ENCODE peak calls at places on chromosomes 13 and 19, in eight cellular contexts. U, L, A, S, Q, F, C and R are unnamed samples.

GRCh38 chr13:75896271-75896670 is 260.1 kb downstream of the LMO7 start:
- DNase-seq in A (no peak), Q (no peak), L (no peak), S (no peak), C (no peak), U (no peak), F (no peak), R (no peak)

GRCh38 chr13:43085545-43085944 is 62.2 kb downstream of the DNAJC15 start:
- DNase-seq in L (no peak), C (no peak), U (no peak), A (no peak), F (peak; percentile 74), S (no peak), Q (no peak), R (peak; percentile 0)

GRCh38 chr13:93227280-93227905 is 786 bp downstream of the GPC6 start:
- DNase-seq in A (peak; percentile 35), L (no peak), Q (no peak), S (peak; percentile 70), C (peak; percentile 68), F (peak; percentile 67), U (peak; percentile 75), R (no peak)

GRCh38 chr13:112894673-112895481 is 74.1 kb upstream of the MCF2L start:
- DNase-seq in L (no peak), F (no peak), S (no peak), C (no peak), U (peak; percentile 73), Q (peak; percentile 17), A (peak; percentile 46), R (no peak)

GRCh38 chr13:34805347-34805746 is 136.7 kb upstream of the NBEA start:
- DNase-seq in S (no peak), Q (no peak), F (no peak), L (no peak), U (no peak), A (no peak), C (no peak), R (no peak)

GRCh38 chr13:45879666-45880065 is 28.1 kb upstream of the SIAH3 start:
- DNase-seq in U (peak; percentile 55), S (no peak), Q (peak; percentile 65), L (no peak), C (no peak), A (no peak), F (no peak), R (no peak)

GRCh38 chr13:30850867-30851211 is 55.2 kb upstream of the MEDAG start:
- DNase-seq in A (no peak), Q (no peak), S (no peak), U (no peak), F (no peak), L (no peak), C (no peak), R (no peak)

GRCh38 chr13:21934309-21934708 is 263.4 kb downstream of the FGF9 start:
- DNase-seq in C (no peak), S (no peak), U (no peak), F (no peak), A (no peak), Q (no peak), L (no peak), R (no peak)

GRCh38 chr19:4597975-4598671 is 38.6 kb upstream of the SEMA6B start:
- DNase-seq in U (peak; percentile 93), F (no peak), C (peak; percentile 68), Q (no peak), L (peak; percentile 27), S (no peak), A (peak; percentile 49), R (no peak)

GRCh38 chr19:19051478-19052213 is 12.1 kb upstream of the SLC25A42 start:
- DNase-seq in F (no peak), A (no peak), C (no peak), L (no peak), Q (no peak), U (no peak), S (no peak), R (no peak)

GRCh38 chr13:112722433-112723250 is 32.8 kb downstream of the ATP11A start:
- DNase-seq in S (no peak), C (no peak), Q (peak; percentile 55), A (peak; percentile 74), F (peak; percentile 87), L (no peak), U (no peak), R (peak; percentile 28)

GRCh38 chr13:95035311-95036109 is 265.7 kb downstream of the ABCC4 start:
- DNase-seq in S (no peak), U (no peak), A (no peak), Q (no peak), L (no peak), C (no peak), F (no peak), R (no peak)

GRCh38 chr19:36891768-36892357 is 24.2 kb downstream of the ZNF829 start:
- DNase-seq in L (no peak), A (no peak), C (no peak), S (no peak), F (no peak), U (no peak), Q (no peak), R (no peak)

GRCh38 chr19:6803036-6803404 is 30.5 kb downstream of the VAV1 start:
- DNase-seq in C (no peak), F (no peak), L (no peak), A (no peak), S (no peak), Q (no peak), U (no peak), R (no peak)

GRCh38 chr13:99655351-99656091 is 154.2 kb downstream of the TM9SF2 start:
- DNase-seq in S (no peak), C (no peak), L (no peak), A (no peak), F (no peak), Q (no peak), U (peak; percentile 45), R (no peak)

GRCh38 chr19:8147579-8147978 is 1.8 kb downstream of the FBN3 start:
- DNase-seq in Q (no peak), F (no peak), U (no peak), C (no peak), L (no peak), A (no peak), S (no peak), R (no peak)

GRCh38 chr13:84985860-84986259 is 813.4 kb downstream of the SLITRK6 start:
- DNase-seq in F (no peak), Q (no peak), U (no peak), C (no peak), L (no peak), S (no peak), A (no peak), R (no peak)

DNA sequence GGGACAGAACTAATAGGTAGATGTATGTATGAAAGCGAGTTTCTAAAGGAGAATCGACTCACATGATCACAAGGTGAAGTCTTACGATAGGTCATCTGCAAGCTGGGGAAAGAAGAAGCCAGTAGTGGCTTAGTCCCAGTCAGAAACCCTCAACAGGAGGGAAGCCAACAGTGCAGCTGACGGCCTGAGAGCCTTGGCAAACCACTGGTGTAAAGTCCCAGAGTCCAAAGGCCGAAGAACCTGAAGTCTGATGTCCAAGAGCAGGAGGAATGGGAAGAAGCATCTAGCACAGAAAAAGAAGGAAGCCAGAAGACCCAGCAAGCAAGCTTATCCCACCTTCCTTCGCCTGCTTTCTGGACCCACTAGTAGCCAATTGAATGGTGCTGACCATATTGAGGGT is 507.6 kb upstream of the ARGLU1 start:
- DNase-seq in A (no peak), Q (no peak), S (no peak), C (no peak), U (no peak), L (no peak), F (no peak), R (no peak)
- H3K9me3 ChIP-seq in A (no peaks in the 10 kb centered on the region), Q (peaks cover 16% of the 10 kb centered on the region), S (no peaks in the 10 kb centered on the region), C (no peaks in the 10 kb centered on the region), U (no peaks in the 10 kb centered on the region), L (no peaks in the 10 kb centered on the region), F (no peaks in the 10 kb centered on the region), R (no peaks in the 10 kb centered on the region)

GRCh38 chr19:12521996-12522395 is 29.3 kb downstream of the ZNF564 start:
- DNase-seq in A (no peak), C (peak; percentile 34), S (no peak), U (no peak), F (no peak), Q (no peak), L (no peak), R (no peak)
- H3K9me3 ChIP-seq in A (peaks cover 99% of the 10 kb centered on the region), C (peaks cover 9% of the 10 kb centered on the region), S (peaks cover 97% of the 10 kb centered on the region), U (peaks cover 46% of the 10 kb centered on the region), F (peaks cover 18% of the 10 kb centered on the region), Q (peaks cover 100% of the 10 kb centered on the region), L (peaks cover 35% of the 10 kb centered on the region), R (peaks cover 48% of the 10 kb centered on the region)

GRCh38 chr19:11721681-11722080 is 17.1 kb downstream of the ZNF823 start:
- DNase-seq in Q (no peak), F (no peak), L (no peak), A (no peak), S (no peak), C (no peak), U (no peak), R (no peak)
- H3K9me3 ChIP-seq in Q (peaks cover 40% of the 10 kb centered on the region), F (peaks cover 6% of the 10 kb centered on the region), L (peaks cover 33% of the 10 kb centered on the region), A (peaks cover 50% of the 10 kb centered on the region), S (peaks cover 49% of the 10 kb centered on the region), C (peaks cover 10% of the 10 kb centered on the region), U (peaks cover 14% of the 10 kb centered on the region), R (peaks cover 52% of the 10 kb centered on the region)

GRCh38 chr19:45507864-45508680 is 793 bp downstream of the VASP start:
- DNase-seq in U (peak; percentile 57), C (no peak), A (no peak), Q (no peak), L (no peak), F (no peak), S (peak; percentile 82), R (no peak)

GRCh38 chr19:45508681-45508930 is 1.3 kb downstream of the VASP start:
- DNase-seq in U (no peak), Q (no peak), C (peak; percentile 65), F (no peak), A (no peak), S (no peak), L (no peak), R (no peak)

GRCh38 chr19:45509692-45510015 is 2.4 kb downstream of the VASP start:
- DNase-seq in L (no peak), F (no peak), U (no peak), C (no peak), S (no peak), A (no peak), Q (no peak), R (no peak)

GRCh38 chr19:45506991-45507863 is at the start of gene VASP:
- DNase-seq in L (peak; percentile 80), A (peak; percentile 93), C (peak; percentile 87), F (peak; percentile 79), U (peak; percentile 84), Q (peak; percentile 88), S (peak; percentile 92), R (no peak)

DNA sequence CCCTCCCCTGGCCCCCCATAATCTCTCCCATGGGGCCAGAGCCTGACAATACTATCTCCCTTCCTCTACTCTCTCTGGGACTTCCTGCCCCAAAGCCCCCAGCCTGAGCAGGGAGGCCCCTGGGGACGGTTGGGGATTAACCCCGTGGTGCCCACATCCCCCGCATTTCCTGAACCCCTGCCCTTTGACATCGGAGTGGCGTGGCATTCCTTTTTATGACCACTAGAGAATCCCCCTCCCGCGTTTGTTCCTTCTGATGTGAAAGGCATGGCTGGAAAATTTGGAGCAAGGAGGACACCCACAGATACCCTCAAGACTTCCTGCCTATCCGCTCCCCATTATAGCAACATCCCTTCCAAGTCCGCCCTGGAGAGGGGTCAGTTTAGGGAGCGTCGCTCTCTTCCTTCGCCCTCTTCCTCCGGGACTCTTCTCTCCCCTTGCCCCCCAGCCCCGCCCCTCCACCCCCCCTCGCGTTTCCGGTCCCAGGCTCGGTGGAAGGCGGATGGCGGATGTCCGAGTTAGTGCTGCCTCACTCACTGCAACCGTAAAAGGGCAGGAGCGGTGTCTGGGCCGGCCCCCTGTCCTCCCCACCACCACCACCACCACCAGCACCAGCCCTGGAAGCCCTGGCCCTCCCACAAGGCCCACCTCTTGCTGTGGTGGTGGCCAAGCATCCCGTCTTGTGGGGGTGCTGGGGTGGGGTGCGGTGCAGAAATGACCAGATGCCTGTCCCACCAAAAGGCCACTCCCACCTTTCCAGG is 1.8 kb downstream of the VASP start:
- DNase-seq in F (peak; percentile 65), A (peak; percentile 84), Q (peak; percentile 83), C (peak; percentile 46), L (no peak), U (peak; percentile 77), S (peak; percentile 96), R (no peak)
- H3K9me3 ChIP-seq in F (no peaks in the 10 kb centered on the region), A (no peaks in the 10 kb centered on the region), Q (no peaks in the 10 kb centered on the region), C (no peaks in the 10 kb centered on the region), L (no peaks in the 10 kb centered on the region), U (no peaks in the 10 kb centered on the region), S (no peaks in the 10 kb centered on the region), R (no peaks in the 10 kb centered on the region)